ENCODE peak calls at places on chromosomes 4 and X, in eight cellular contexts. One of them, this sample, is unnamed.
A peak's percentile ranks its signal among the peaks of the same experiment; 100 is the strongest.

GRCh38 chrX:136063340-136064079 is 78.3 kb downstream of the SLC9A6 start:
- DNase-seq in SHP77: no peak
- DNase-seq in NCI-H1092 treated with DMSO at 0.1 percent for 48 hours: no peak
- DNase-seq in GM06990: no peak
- DNase-seq in CD8-positive, alpha-beta T cell: no peak
- DNase-seq in CMK: no peak
- DNase-seq in H7: no peak
- DNase-seq in tibial artery: peak; percentile 85
- DNase-seq in this sample: no peak

GRCh38 chr4:68021185-68021584 is 57.9 kb upstream of the TMPRSS11A start:
- DNase-seq in SHP77: no peak
- DNase-seq in NCI-H1092 treated with DMSO at 0.1 percent for 48 hours: no peak
- DNase-seq in GM06990: no peak
- DNase-seq in CD8-positive, alpha-beta T cell: no peak
- DNase-seq in CMK: no peak
- DNase-seq in H7: no peak
- DNase-seq in tibial artery: no peak
- DNase-seq in this sample: no peak

GRCh38 chr4:2647403-2648158 is 108.6 kb downstream of the TNIP2 start:
- DNase-seq in SHP77: no peak
- DNase-seq in NCI-H1092 treated with DMSO at 0.1 percent for 48 hours: no peak
- DNase-seq in GM06990: no peak
- DNase-seq in CD8-positive, alpha-beta T cell: no peak
- DNase-seq in CMK: no peak
- DNase-seq in H7: no peak
- DNase-seq in tibial artery: peak; percentile 44
- DNase-seq in this sample: no peak

GRCh38 chr4:142129931-142130330 is 493.5 kb downstream of the IL15 start:
- DNase-seq in SHP77: no peak
- DNase-seq in NCI-H1092 treated with DMSO at 0.1 percent for 48 hours: no peak
- DNase-seq in GM06990: no peak
- DNase-seq in CD8-positive, alpha-beta T cell: no peak
- DNase-seq in CMK: no peak
- DNase-seq in H7: no peak
- DNase-seq in tibial artery: no peak
- DNase-seq in this sample: no peak

GRCh38 chr4:306551-306961 is 1.3 kb upstream of the ZNF732 start:
- DNase-seq in SHP77: no peak
- DNase-seq in NCI-H1092 treated with DMSO at 0.1 percent for 48 hours: no peak
- DNase-seq in GM06990: peak; percentile 70
- DNase-seq in CD8-positive, alpha-beta T cell: no peak
- DNase-seq in CMK: peak; percentile 61
- DNase-seq in H7: no peak
- DNase-seq in tibial artery: no peak
- DNase-seq in this sample: no peak

GRCh38 chrX:123626962-123627361 is 105.9 kb downstream of the THOC2 start:
- DNase-seq in SHP77: no peak
- DNase-seq in NCI-H1092 treated with DMSO at 0.1 percent for 48 hours: no peak
- DNase-seq in GM06990: no peak
- DNase-seq in CD8-positive, alpha-beta T cell: no peak
- DNase-seq in CMK: no peak
- DNase-seq in H7: no peak
- DNase-seq in tibial artery: no peak
- DNase-seq in this sample: no peak

GRCh38 chr4:151417164-151417571 is 8.2 kb downstream of the FHIP1A start:
- DNase-seq in SHP77: no peak
- DNase-seq in NCI-H1092 treated with DMSO at 0.1 percent for 48 hours: no peak
- DNase-seq in GM06990: no peak
- DNase-seq in CD8-positive, alpha-beta T cell: no peak
- DNase-seq in CMK: no peak
- DNase-seq in H7: no peak
- DNase-seq in tibial artery: no peak
- DNase-seq in this sample: no peak

GRCh38 chr4:145177906-145178538 is 2.4 kb downstream of the OTUD4 start:
- DNase-seq in SHP77: no peak
- DNase-seq in NCI-H1092 treated with DMSO at 0.1 percent for 48 hours: no peak
- DNase-seq in GM06990: no peak
- DNase-seq in CD8-positive, alpha-beta T cell: no peak
- DNase-seq in CMK: no peak
- DNase-seq in H7: no peak
- DNase-seq in tibial artery: no peak
- DNase-seq in this sample: peak; percentile 11

GRCh38 chr4:74284074-74284473 is 24.2 kb upstream of the EPGN start:
- DNase-seq in SHP77: no peak
- DNase-seq in NCI-H1092 treated with DMSO at 0.1 percent for 48 hours: no peak
- DNase-seq in GM06990: no peak
- DNase-seq in CD8-positive, alpha-beta T cell: no peak
- DNase-seq in CMK: no peak
- DNase-seq in H7: no peak
- DNase-seq in tibial artery: no peak
- DNase-seq in this sample: no peak

GRCh38 chr4:74628808-74629616 is 165.3 kb downstream of the BTC start:
- DNase-seq in SHP77: no peak
- DNase-seq in NCI-H1092 treated with DMSO at 0.1 percent for 48 hours: no peak
- DNase-seq in GM06990: no peak
- DNase-seq in CD8-positive, alpha-beta T cell: no peak
- DNase-seq in CMK: no peak
- DNase-seq in H7: no peak
- DNase-seq in tibial artery: no peak
- DNase-seq in this sample: no peak

GRCh38 chrX:102697506-102697905 is 14.7 kb upstream of the GPRASP2 start:
- DNase-seq in SHP77: no peak
- DNase-seq in NCI-H1092 treated with DMSO at 0.1 percent for 48 hours: no peak
- DNase-seq in GM06990: no peak
- DNase-seq in CD8-positive, alpha-beta T cell: no peak
- DNase-seq in CMK: no peak
- DNase-seq in H7: no peak
- DNase-seq in tibial artery: no peak
- DNase-seq in this sample: peak; percentile 2

GRCh38 chr4:173924561-173924960 is 358.9 kb downstream of the FBXO8 start:
- DNase-seq in SHP77: no peak
- DNase-seq in NCI-H1092 treated with DMSO at 0.1 percent for 48 hours: no peak
- DNase-seq in GM06990: no peak
- DNase-seq in CD8-positive, alpha-beta T cell: no peak
- DNase-seq in CMK: peak; percentile 68
- DNase-seq in H7: no peak
- DNase-seq in tibial artery: no peak
- DNase-seq in this sample: peak; percentile 74

GRCh38 chrX:45353462-45353861 is 152.8 kb upstream of the DIPK2B start:
- DNase-seq in SHP77: no peak
- DNase-seq in NCI-H1092 treated with DMSO at 0.1 percent for 48 hours: no peak
- DNase-seq in GM06990: no peak
- DNase-seq in CD8-positive, alpha-beta T cell: no peak
- DNase-seq in CMK: no peak
- DNase-seq in H7: no peak
- DNase-seq in tibial artery: no peak
- DNase-seq in this sample: no peak

GRCh38 chr4:8771258-8771590 is 100.4 kb downstream of the HMX1 start:
- DNase-seq in SHP77: no peak
- DNase-seq in NCI-H1092 treated with DMSO at 0.1 percent for 48 hours: no peak
- DNase-seq in GM06990: no peak
- DNase-seq in CD8-positive, alpha-beta T cell: no peak
- DNase-seq in CMK: no peak
- DNase-seq in H7: peak; percentile 62
- DNase-seq in tibial artery: peak; percentile 58
- DNase-seq in this sample: no peak

This sample was measured in left kidney.